ENCODE peak calls at places on chromosomes 2 and 18, in eight cellular contexts. I is lower leg skin; D is stimulated activated CD4-positive, alpha-beta T cell treated with anti-CD3 and anti-CD28 coated beads, TNF-alpha, amount 100 ng/mL, for 1 hour; Q is fibroblast of lung; L is cardiac fibroblast; W is cardiac septum; M is GM10248; C is stimulated activated naive CD8-positive, alpha-beta T cell treated with anti-CD3 and anti-CD28 coated beads, Interleukin-15, Interleukin-2, amounts not matched to agents 100 U/mL and 50 U/mL, for 24 hours. F is an unnamed sample.

GRCh38 chr2:98477036-98477435 is 32.4 kb downstream of the INPP4A start:
- DNase-seq in L (no peak), W (no peak), C (no peak), I (no peak), Q (no peak), M (no peak), D (no peak), F (no peak)

GRCh38 chr18:49949991-49950395 is 136.7 kb upstream of the ACAA2 start:
- DNase-seq in W (no peak), Q (no peak), M (no peak), C (peak), L (no peak), D (no peak), I (no peak), F (no peak)

GRCh38 chr2:172000696-172001361 is 1.1 kb downstream of the METAP1D start:
- DNase-seq in L (no peak), D (no peak), W (no peak), I (no peak), C (no peak), M (no peak), Q (no peak), F (no peak)

GRCh38 chr2:32702303-32703064 is 74.6 kb downstream of the TTC27 start:
- DNase-seq in W (no peak), Q (no peak), L (no peak), D (no peak), C (no peak), I (no peak), M (no peak), F (no peak)

GRCh38 chr18:34640273-34640672 is 69.8 kb upstream of the DTNA start:
- DNase-seq in I (no peak), Q (no peak), L (no peak), W (no peak), C (no peak), D (no peak), M (no peak), F (no peak)

GRCh38 chr2:174985624-174986023 is 19.6 kb downstream of the CHN1 start:
- DNase-seq in D (no peak), I (no peak), Q (peak), M (no peak), L (peak), W (no peak), C (no peak), F (no peak)

GRCh38 chr2:72694715-72695496 is 130.9 kb downstream of the EXOC6B start:
- DNase-seq in L (peak), W (peak), C (no peak), Q (peak), M (no peak), D (no peak), I (no peak), F (no peak)

GRCh38 chr2:215695876-215696275 is 260.0 kb upstream of the FN1 start:
- DNase-seq in C (no peak), D (no peak), I (no peak), W (no peak), M (no peak), Q (no peak), L (no peak), F (no peak)

GRCh38 chr2:162041465-162041864 is 32.5 kb downstream of the DPP4 start:
- DNase-seq in I (no peak), Q (no peak), C (no peak), W (no peak), L (no peak), D (no peak), M (no peak), F (no peak)

GRCh38 chr2:254231-254630 is 9.6 kb downstream of the SH3YL1 start:
- DNase-seq in L (no peak), M (no peak), D (no peak), W (no peak), I (no peak), Q (no peak), C (no peak), F (no peak)

GRCh38 chr2:65300134-65300771 is 72.6 kb downstream of the ACTR2 start:
- DNase-seq in C (no peak), L (peak), I (peak), M (no peak), W (peak), Q (peak), D (no peak), F (peak)

GRCh38 chr2:43324589-43325447 is 98.4 kb upstream of the ZFP36L2 start:
- DNase-seq in M (no peak), C (no peak), L (no peak), W (no peak), D (no peak), I (no peak), Q (peak), F (no peak)

GRCh38 chr2:121038831-121039230 is 246.2 kb downstream of the TFCP2L1 start:
- DNase-seq in M (no peak), W (no peak), I (no peak), Q (peak), C (no peak), L (no peak), D (no peak), F (peak)

GRCh38 chr2:61504949-61505348 is 33.2 kb downstream of the XPO1 start:
- DNase-seq in C (no peak), Q (no peak), M (no peak), I (no peak), D (no peak), W (no peak), L (no peak), F (no peak)

GRCh38 chr18:43108882-43109281 is 6.6 kb downstream of the RIT2 start:
- DNase-seq in Q (no peak), W (no peak), I (no peak), L (no peak), C (no peak), D (no peak), M (no peak), F (no peak)

GRCh38 chr18:7878265-7879173 is 311.4 kb downstream of the PTPRM start:
- DNase-seq in C (no peak), M (no peak), L (no peak), Q (no peak), I (no peak), W (no peak), D (no peak), F (no peak)